ENCODE peak calls at places on chromosomes 1 and 21, in six cellular contexts. A is adipocyte; V is HFFc6; D is stimulated activated naive CD8-positive, alpha-beta T cell treated with anti-CD3 and anti-CD28 coated beads, Interleukin-15, Interleukin-2, amounts not matched to agents 100 U/mL and 50 U/mL, for 24 hours; O is stimulated activated CD4-positive, alpha-beta T cell treated with anti-CD3 and anti-CD28 coated beads, Interleukin-15, amount 100 ng/mL, for 24 hours; K is activated B cell treated with CpG ODN at 0.5 μM for 24 hours. M is an unnamed sample.

GRCh38 chr1:248825136-248825535 is 579 bp downstream of the SH3BP5L start:
- DNase-seq in A (no peak), V (no peak), D (no peak), O (no peak), K (no peak), M (no peak)

GRCh38 chr1:19988269-19989006 is 9.0 kb upstream of the PLA2G2A start:
- DNase-seq in A (no peak), V (no peak), D (no peak), O (no peak), K (no peak), M (no peak)

GRCh38 chr1:89637496-89637895 is 4.6 kb downstream of the LRRC8C start:
- DNase-seq in A (peak; percentile 16), V (no peak), D (no peak), O (no peak), K (no peak), M (no peak)

GRCh38 chr1:16120411-16120810 is 35.5 kb downstream of the EPHA2 start:
- DNase-seq in A (no peak), V (no peak), D (no peak), O (no peak), K (no peak), M (no peak)

GRCh38 chr1:9590945-9591668 is 2.4 kb downstream of the TMEM201 start:
- DNase-seq in A (no peak), V (no peak), D (no peak), O (no peak), K (no peak), M (no peak)

GRCh38 chr21:14072761-14073535 is 137.8 kb downstream of the LIPI start:
- DNase-seq in A (no peak), V (no peak), D (no peak), O (no peak), K (no peak), M (no peak)

GRCh38 chr1:180646093-180646492 is 14.3 kb downstream of the XPR1 start:
- DNase-seq in A (no peak), V (no peak), D (no peak), O (no peak), K (no peak), M (no peak)

GRCh38 chr1:22131875-22132486 is 10.9 kb downstream of the WNT4 start:
- DNase-seq in A (peak; percentile 17), V (no peak), D (peak; percentile 75), O (peak; percentile 74), K (peak; percentile 66), M (no peak)